ENCODE peak calls at places on chromosomes 7 and 10, in six cellular contexts. I, A, U, O, D and J are unnamed samples.

GRCh38 chr7:11540271-11540761 is 291.7 kb downstream of the THSD7A start:
- DNase-seq in I (no peak), A (peak), U (no peak), O (no peak), D (peak), J (no peak)

GRCh38 chr7:120273476-120273975 is 551 bp downstream of the KCND2 start:
- DNase-seq in I (peak), A (peak), U (no peak), O (peak), D (peak), J (peak)

GRCh38 chr7:38744746-38745145 is 113.6 kb upstream of the AMPH start:
- DNase-seq in I (no peak), A (peak), U (no peak), O (no peak), D (peak), J (no peak)

GRCh38 chr10:61357687-61358086 is 95.5 kb downstream of the TMEM26 start:
- DNase-seq in I (no peak), A (no peak), U (no peak), O (no peak), D (no peak), J (no peak)

GRCh38 chr7:1227814-1228534 is 4.7 kb upstream of the UNCX start:
- DNase-seq in I (no peak), A (no peak), U (no peak), O (peak), D (no peak), J (no peak)

GRCh38 chr10:12252882-12253546 is 57.0 kb downstream of the CDC123 start:
- DNase-seq in I (no peak), A (no peak), U (no peak), O (peak), D (no peak), J (peak)

GRCh38 chr7:105791926-105792325 is 84.5 kb downstream of the ATXN7L1 start:
- DNase-seq in I (no peak), A (no peak), U (no peak), O (peak), D (no peak), J (no peak)

GRCh38 chr10:131832056-131832685 is 68.6 kb upstream of the PPP2R2D start:
- DNase-seq in I (no peak), A (no peak), U (no peak), O (no peak), D (no peak), J (no peak)

GRCh38 chr7:93148135-93148534 is at the start of gene SAMD9L:
- DNase-seq in I (no peak), A (no peak), U (no peak), O (no peak), D (peak), J (peak)

GRCh38 chr7:91435386-91436059 is 171.3 kb downstream of the FZD1 start:
- DNase-seq in I (no peak), A (no peak), U (no peak), O (no peak), D (no peak), J (no peak)

GRCh38 chr10:43059336-43059720 is 17.5 kb upstream of the RET start:
- DNase-seq in I (no peak), A (no peak), U (no peak), O (no peak), D (no peak), J (no peak)

GRCh38 chr7:92714280-92714679 is 122.1 kb downstream of the CDK6 start:
- DNase-seq in I (no peak), A (peak), U (no peak), O (peak), D (peak), J (no peak)

GRCh38 chr7:79176859-79177477 is 276.5 kb downstream of the MAGI2 start:
- DNase-seq in I (no peak), A (peak), U (no peak), O (peak), D (peak), J (no peak)

GRCh38 chr10:95561200-95562177 is at the start of gene SORBS1:
- DNase-seq in I (peak), A (peak), U (peak), O (peak), D (peak), J (peak)

GRCh38 chr10:129581836-129582235 is 114.8 kb downstream of the MGMT start:
- DNase-seq in I (no peak), A (no peak), U (no peak), O (no peak), D (no peak), J (no peak)

GRCh38 chr10:81905161-81905560 is 30.2 kb downstream of the NRG3 start:
- DNase-seq in I (no peak), A (no peak), U (no peak), O (no peak), D (no peak), J (no peak)

GRCh38 chr10:77105756-77106155 is 531.9 kb downstream of the KCNMA1 start:
- DNase-seq in I (no peak), A (peak), U (no peak), O (no peak), D (peak), J (no peak)

GRCh38 chr10:44384601-44385422 is at the start of gene CXCL12:
- DNase-seq in I (peak), A (no peak), U (peak), O (peak), D (peak), J (no peak)

GRCh38 chr10:11229893-11230292 is 212.2 kb downstream of the CELF2 start:
- DNase-seq in I (no peak), A (no peak), U (no peak), O (no peak), D (no peak), J (no peak)

GRCh38 chr10:69477968-69478597 is 26.8 kb downstream of the TSPAN15 start:
- DNase-seq in I (no peak), A (no peak), U (no peak), O (no peak), D (no peak), J (no peak)

GRCh38 chr7:66013938-66014337 is 31.9 kb upstream of the GUSB start:
- DNase-seq in I (no peak), A (peak), U (no peak), O (peak), D (peak), J (no peak)

GRCh38 chr7:34133356-34133982 is 228.1 kb downstream of the BMPER start:
- DNase-seq in I (no peak), A (peak), U (no peak), O (no peak), D (peak), J (no peak)